ENCODE peak calls at places on chromosomes 5 and 9, in four cellular contexts. K is mesendoderm, R is adrenal gland, L is aorta. T is an unnamed sample.

GRCh38 chr5:169071-169727 is 22.1 kb upstream of the LRRC14B start:
- DNase-seq in K (no peak), R (peak; percentile 59), L (peak; percentile 66), T (no peak)

GRCh38 chr5:57313716-57314115 is 139.9 kb downstream of the GPBP1 start:
- DNase-seq in K (no peak), R (no peak), L (no peak), T (no peak)

GRCh38 chr9:105281926-105282325 is 37.5 kb downstream of the SLC44A1 start:
- DNase-seq in K (no peak), R (no peak), L (no peak), T (no peak)

GRCh38 chr9:35661756-35662350 is 3.1 kb downstream of the ARHGEF39 start:
- DNase-seq in K (no peak), R (no peak), L (no peak), T (no peak)

GRCh38 chr5:141094481-141095262 is at the start of gene PCDHB2:
- DNase-seq in K (peak; percentile 97), R (no peak), L (no peak), T (no peak)

GRCh38 chr5:149667084-149667826 is 62.9 kb upstream of the PPARGC1B start:
- DNase-seq in K (peak; percentile 62), R (peak; percentile 30), L (peak; percentile 38), T (peak; percentile 65)

GRCh38 chr5:39475055-39475454 is 50.3 kb upstream of the DAB2 start:
- DNase-seq in K (no peak), R (no peak), L (peak; percentile 42), T (no peak)

GRCh38 chr9:79694208-79694607 is 122.4 kb downstream of the TLE4 start:
- DNase-seq in K (no peak), R (no peak), L (no peak), T (no peak)

GRCh38 chr5:82812575-82812974 is 264.6 kb downstream of the TMEM167A start:
- DNase-seq in K (no peak), R (no peak), L (no peak), T (no peak)

GRCh38 chr9:95763983-95764382 is 111.5 kb upstream of the ERCC6L2 start:
- DNase-seq in K (no peak), R (no peak), L (no peak), T (no peak)

GRCh38 chr9:95215368-95215898 is 102.1 kb downstream of the FANCC start:
- DNase-seq in K (no peak), R (no peak), L (no peak), T (no peak)

GRCh38 chr5:156191547-156191946 is 135.4 kb upstream of the SGCD start:
- DNase-seq in K (peak; percentile 25), R (no peak), L (no peak), T (no peak)

GRCh38 chr9:752681-753200 is 88.8 kb upstream of the DMRT1 start:
- DNase-seq in K (no peak), R (no peak), L (no peak), T (no peak)

GRCh38 chr9:70600479-70600878 is 186.0 kb upstream of the KLF9 start:
- DNase-seq in K (peak; percentile 34), R (peak; percentile 20), L (peak; percentile 64), T (no peak)

GRCh38 chr5:133818031-133818431 is 150.4 kb downstream of the C5orf15 start:
- DNase-seq in K (peak; percentile 19), R (peak; percentile 89), L (peak; percentile 67), T (no peak)

GRCh38 chr9:336039-336438 is 121.4 kb downstream of the DOCK8 start:
- DNase-seq in K (no peak), R (no peak), L (no peak), T (no peak)

GRCh38 chr5:139810341-139811075 is 14.9 kb downstream of the PSD2 start:
- DNase-seq in K (no peak), R (no peak), L (peak; percentile 24), T (no peak)

GRCh38 chr5:76733049-76733417 is 17.1 kb downstream of the F2R start:
- DNase-seq in K (no peak), R (no peak), L (no peak), T (peak; percentile 88)

GRCh38 chr5:173354645-173355044 is 26.4 kb upstream of the STC2 start:
- DNase-seq in K (peak; percentile 69), R (no peak), L (no peak), T (no peak)

GRCh38 chr9:6215562-6215961 is at the start of gene IL33:
- DNase-seq in K (no peak), R (no peak), L (no peak), T (no peak)

GRCh38 chr5:6424110-6424659 is 24.5 kb upstream of the UBE2QL1 start:
- DNase-seq in K (no peak), R (no peak), L (no peak), T (no peak)

GRCh38 chr9:2407450-2407849 is 214.1 kb upstream of the VLDLR start:
- DNase-seq in K (no peak), R (no peak), L (no peak), T (no peak)

GRCh38 chr9:130869250-130869649 is 27.4 kb downstream of the QRFP start:
- DNase-seq in K (no peak), R (peak; percentile 77), L (no peak), T (no peak)

GRCh38 chr9:71733176-71733575 is 35.1 kb downstream of the CEMIP2 start:
- DNase-seq in K (no peak), R (no peak), L (no peak), T (no peak)

GRCh38 chr5:151923865-151924264 is 786 bp downstream of the GLRA1 start:
- DNase-seq in K (peak; percentile 68), R (no peak), L (no peak), T (no peak)

GRCh38 chr9:113187935-113188595 is 33.0 kb downstream of the FKBP15 start:
- DNase-seq in K (peak; percentile 32), R (peak; percentile 71), L (peak; percentile 80), T (no peak)

GRCh38 chr5:154395407-154396106 is 50.2 kb upstream of the SAP30L start:
- DNase-seq in K (peak; percentile 82), R (peak; percentile 75), L (no peak), T (peak; percentile 63)

GRCh38 chr5:100877277-100877676 is 25.8 kb downstream of the ST8SIA4 start:
- DNase-seq in K (no peak), R (no peak), L (no peak), T (no peak)

GRCh38 chr5:124655943-124656459 is 90.4 kb downstream of the ZNF608 start:
- DNase-seq in K (no peak), R (peak; percentile 44), L (no peak), T (peak; percentile 42)

GRCh38 chr5:93874491-93874890 is 133.1 kb upstream of the POU5F2 start:
- DNase-seq in K (no peak), R (no peak), L (no peak), T (peak; percentile 7)

DNA sequence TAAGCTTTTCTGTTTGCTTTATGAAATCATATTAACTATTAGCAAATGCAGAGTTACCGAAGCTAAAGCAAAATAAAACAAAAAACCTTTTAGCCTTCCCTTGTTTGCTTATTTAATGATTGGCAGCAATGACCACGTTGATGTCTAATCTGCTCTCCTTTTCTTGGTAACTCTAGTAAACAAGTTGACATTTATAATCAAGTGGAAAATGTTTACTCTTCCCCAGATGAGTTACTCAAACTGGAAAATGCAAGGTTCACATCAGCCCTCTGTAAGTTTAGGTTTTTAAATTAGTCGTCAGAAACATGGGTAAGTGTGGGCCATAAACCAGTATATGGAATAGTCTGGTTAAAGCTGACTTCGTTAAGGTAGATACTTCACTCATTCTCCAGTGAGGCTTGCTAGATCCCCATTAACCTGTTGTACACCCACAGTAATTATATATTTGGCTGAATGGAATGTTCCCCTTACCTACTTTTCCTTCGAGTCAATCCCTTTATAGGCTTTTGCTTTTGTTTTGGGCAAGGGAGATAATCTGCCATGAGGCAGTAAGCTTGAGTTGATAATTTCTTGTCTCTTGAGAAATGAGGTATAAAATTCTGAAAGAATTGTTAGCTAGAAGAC is 100.9 kb downstream of the GDNF start:
- DNase-seq in K (no peak), R (no peak), L (no peak), T (no peak)
- H3K4me3 ChIP-seq in K (no peak overlapping the region), R (no peak overlapping the region), L (no peak overlapping the region), T (no peak overlapping the region)

DNA sequence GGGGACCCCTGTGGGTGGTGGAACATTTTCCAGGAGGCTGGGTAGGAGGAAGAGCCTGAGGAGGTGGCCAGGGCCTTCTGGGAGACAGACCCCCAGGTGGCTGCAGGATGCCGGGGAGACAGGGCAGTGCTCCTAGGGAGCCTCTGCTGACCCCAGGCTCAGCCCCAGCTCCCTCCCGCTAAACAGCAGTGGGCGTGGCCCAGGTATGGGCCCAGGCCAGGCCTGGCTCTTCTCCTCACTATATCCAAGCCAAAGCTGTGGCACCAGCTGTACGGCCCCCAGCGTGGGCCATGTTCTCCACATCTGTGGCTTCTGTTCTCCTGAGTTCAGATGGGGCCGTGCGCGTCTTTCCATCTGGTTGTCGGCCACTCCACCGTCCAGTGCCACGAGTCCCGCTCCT is 58.5 kb downstream of the KCNT1 start:
- DNase-seq in K (no peak), R (no peak), L (no peak), T (no peak)
- H3K4me3 ChIP-seq in K (no peak overlapping the region), R (no peak overlapping the region), L (no peak overlapping the region), T (no peak overlapping the region)

GRCh38 chr9:4662989-4663792 is 1.1 kb downstream of the PLPP6 start:
- DNase-seq in K (peak; percentile 61), R (no peak), L (no peak), T (no peak)

GRCh38 chr9:4665357-4665756 is 923 bp downstream of the SPATA6L start:
- DNase-seq in K (peak; percentile 54), R (no peak), L (no peak), T (no peak)

GRCh38 chr9:4662108-4662988 is at the start of gene PLPP6:
- DNase-seq in K (peak; percentile 97), R (peak; percentile 89), L (peak; percentile 92), T (peak; percentile 89)

GRCh38 chr9:4666042-4666699 is at the start of gene SPATA6L:
- DNase-seq in K (peak; percentile 51), R (peak; percentile 67), L (peak; percentile 82), T (peak; percentile 59)

GRCh38 chr9:4663956-4664355 is 1.9 kb downstream of the PLPP6 start:
- DNase-seq in K (no peak), R (no peak), L (no peak), T (no peak)
- H3K4me3 ChIP-seq in K (no peak overlapping the region), R (no peak overlapping the region), L (no peak overlapping the region), T (peak overlapping the region; percentile 91)

GRCh38 chr9:4638968-4639367 is 23.1 kb upstream of the PLPP6 start:
- DNase-seq in K (no peak), R (no peak), L (no peak), T (no peak)
- H3K4me3 ChIP-seq in K (no peak overlapping the region), R (no peak overlapping the region), L (no peak overlapping the region), T (no peak overlapping the region)

GRCh38 chr5:142324377-142324870 is 397 bp downstream of the SPRY4 start:
- DNase-seq in K (no peak), R (peak; percentile 45), L (peak; percentile 65), T (no peak)

GRCh38 chr5:142322403-142322746 is 2.4 kb downstream of the SPRY4 start:
- DNase-seq in K (no peak), R (no peak), L (no peak), T (no peak)

GRCh38 chr5:142323480-142324376 is 1.1 kb downstream of the SPRY4 start:
- DNase-seq in K (no peak), R (peak; percentile 53), L (peak; percentile 67), T (no peak)

GRCh38 chr5:142320851-142321560 is 3.8 kb downstream of the SPRY4 start:
- DNase-seq in K (no peak), R (peak; percentile 53), L (no peak), T (no peak)

GRCh38 chr5:142322747-142323479 is 1.9 kb downstream of the SPRY4 start:
- DNase-seq in K (no peak), R (peak; percentile 38), L (peak; percentile 60), T (no peak)
- H3K4me3 ChIP-seq in K (peak overlapping the region; percentile 98), R (peak overlapping the region; percentile 70), L (peak overlapping the region; percentile 90), T (no peak overlapping the region)

GRCh38 chr9:127225747-127226646 is 38.6 kb upstream of the GARNL3 start:
- DNase-seq in K (peak; percentile 16), R (peak; percentile 53), L (peak; percentile 66), T (peak; percentile 43)
- H3K4me3 ChIP-seq in K (no peak overlapping the region), R (peak overlapping the region; percentile 82), L (peak overlapping the region; percentile 83), T (peak overlapping the region; percentile 69)

GRCh38 chr5:1647580-1647979 is 123.8 kb upstream of the LPCAT1 start:
- DNase-seq in K (no peak), R (no peak), L (no peak), T (no peak)
- H3K4me3 ChIP-seq in K (no peak overlapping the region), R (no peak overlapping the region), L (no peak overlapping the region), T (no peak overlapping the region)